ENCODE peak calls at places on chromosomes 1 and 21, in six cellular contexts. One of them, this sample, is unnamed.

GRCh38 chr21:37849703-37850102 is 66.6 kb downstream of the KCNJ6 start:
- DNase-seq in kidney: no peak
- DNase-seq in osteocyte: no peak
- DNase-seq in breast epithelium: no peak
- DNase-seq in pancreas: no peak
- DNase-seq in endothelial cell: no peak
- DNase-seq in this sample: no peak

GRCh38 chr1:169151338-169151837 is 44.9 kb downstream of the ATP1B1 start:
- DNase-seq in breast epithelium: no peak
- DNase-seq in endothelial cell: no peak
- DNase-seq in kidney: no peak
- DNase-seq in osteocyte: no peak
- DNase-seq in pancreas: no peak
- DNase-seq in this sample: no peak

GRCh38 chr1:55378582-55378981 is 163.4 kb upstream of the USP24 start:
- DNase-seq in osteocyte: no peak
- DNase-seq in breast epithelium: peak; percentile 65
- DNase-seq in kidney: no peak
- DNase-seq in endothelial cell: peak; percentile 59
- DNase-seq in pancreas: peak; percentile 39
- DNase-seq in this sample: no peak

GRCh38 chr1:157105988-157106812 is 6.6 kb upstream of the ETV3L start:
- DNase-seq in breast epithelium: no peak
- DNase-seq in endothelial cell: no peak
- DNase-seq in pancreas: peak; percentile 24
- DNase-seq in osteocyte: no peak
- DNase-seq in kidney: no peak
- DNase-seq in this sample: peak; percentile 36

GRCh38 chr1:212982430-212983152 is 32.2 kb downstream of the VASH2 start:
- DNase-seq in osteocyte: no peak
- DNase-seq in endothelial cell: no peak
- DNase-seq in breast epithelium: no peak
- DNase-seq in pancreas: no peak
- DNase-seq in kidney: no peak
- DNase-seq in this sample: no peak

GRCh38 chr1:155086182-155086741 is 7.6 kb downstream of the EFNA3 start:
- DNase-seq in osteocyte: peak; percentile 93
- DNase-seq in kidney: no peak
- DNase-seq in breast epithelium: peak; percentile 59
- DNase-seq in endothelial cell: peak; percentile 82
- DNase-seq in pancreas: no peak
- DNase-seq in this sample: peak; percentile 77

GRCh38 chr21:41681336-41681801 is 85.5 kb downstream of the RIPK4 start:
- DNase-seq in breast epithelium: peak; percentile 83
- DNase-seq in pancreas: peak; percentile 61
- DNase-seq in kidney: no peak
- DNase-seq in endothelial cell: no peak
- DNase-seq in osteocyte: no peak
- DNase-seq in this sample: no peak

GRCh38 chr1:234833118-234833517 is 223.1 kb upstream of the IRF2BP2 start:
- DNase-seq in kidney: no peak
- DNase-seq in pancreas: no peak
- DNase-seq in endothelial cell: no peak
- DNase-seq in osteocyte: no peak
- DNase-seq in breast epithelium: no peak
- DNase-seq in this sample: no peak

GRCh38 chr1:55622071-55622470 is 406.9 kb upstream of the USP24 start:
- DNase-seq in pancreas: no peak
- DNase-seq in osteocyte: no peak
- DNase-seq in breast epithelium: no peak
- DNase-seq in kidney: no peak
- DNase-seq in endothelial cell: no peak
- DNase-seq in this sample: no peak

GRCh38 chr1:208511242-208511860 is 267.2 kb upstream of the PLXNA2 start:
- DNase-seq in osteocyte: peak; percentile 13
- DNase-seq in endothelial cell: no peak
- DNase-seq in pancreas: no peak
- DNase-seq in breast epithelium: no peak
- DNase-seq in kidney: no peak
- DNase-seq in this sample: no peak

GRCh38 chr1:29679316-29679715 is 443.0 kb downstream of the PTPRU start:
- DNase-seq in kidney: no peak
- DNase-seq in breast epithelium: no peak
- DNase-seq in endothelial cell: no peak
- DNase-seq in pancreas: no peak
- DNase-seq in osteocyte: peak; percentile 59
- DNase-seq in this sample: no peak

GRCh38 chr1:160925652-160926241 is 28.9 kb downstream of the ITLN2 start:
- DNase-seq in osteocyte: no peak
- DNase-seq in kidney: no peak
- DNase-seq in pancreas: no peak
- DNase-seq in breast epithelium: no peak
- DNase-seq in endothelial cell: no peak
- DNase-seq in this sample: no peak

GRCh38 chr1:198756470-198756869 is 117.6 kb downstream of the PTPRC start:
- DNase-seq in osteocyte: no peak
- DNase-seq in breast epithelium: no peak
- DNase-seq in kidney: no peak
- DNase-seq in endothelial cell: no peak
- DNase-seq in pancreas: no peak
- DNase-seq in this sample: no peak
- TF ChIP-seq CTCF in osteocyte: peak; percentile 58
- TF ChIP-seq CTCF in breast epithelium: no peak
- TF ChIP-seq CTCF in kidney: peak; percentile 2
- TF ChIP-seq CTCF in endothelial cell: no peak
- TF ChIP-seq CTCF in pancreas: no peak
- TF ChIP-seq CTCF in this sample: peak; percentile 44

GRCh38 chr1:93732514-93732913 is 50.9 kb upstream of the BCAR3 start:
- DNase-seq in pancreas: no peak
- DNase-seq in kidney: no peak
- DNase-seq in breast epithelium: no peak
- DNase-seq in endothelial cell: no peak
- DNase-seq in osteocyte: no peak
- DNase-seq in this sample: peak; percentile 26
- TF ChIP-seq CTCF in pancreas: no peak
- TF ChIP-seq CTCF in kidney: no peak
- TF ChIP-seq CTCF in breast epithelium: no peak
- TF ChIP-seq CTCF in endothelial cell: no peak
- TF ChIP-seq CTCF in osteocyte: peak; percentile 18
- TF ChIP-seq CTCF in this sample: peak; percentile 42

GRCh38 chr1:197519741-197520334 is 251.8 kb downstream of the CRB1 start:
- DNase-seq in pancreas: no peak
- DNase-seq in endothelial cell: no peak
- DNase-seq in breast epithelium: no peak
- DNase-seq in osteocyte: no peak
- DNase-seq in kidney: no peak
- DNase-seq in this sample: peak; percentile 17
- TF ChIP-seq CTCF in pancreas: no peak
- TF ChIP-seq CTCF in endothelial cell: peak; percentile 57
- TF ChIP-seq CTCF in breast epithelium: peak; percentile 17
- TF ChIP-seq CTCF in osteocyte: peak; percentile 61
- TF ChIP-seq CTCF in kidney: peak; percentile 4
- TF ChIP-seq CTCF in this sample: peak; percentile 69

GRCh38 chr21:44908908-44909307 is 11.8 kb downstream of the ITGB2 start:
- DNase-seq in endothelial cell: no peak
- DNase-seq in kidney: no peak
- DNase-seq in pancreas: no peak
- DNase-seq in breast epithelium: no peak
- DNase-seq in osteocyte: no peak
- DNase-seq in this sample: no peak

GRCh38 chr21:44909719-44910118 is 11.0 kb downstream of the ITGB2 start:
- DNase-seq in pancreas: no peak
- DNase-seq in kidney: no peak
- DNase-seq in breast epithelium: no peak
- DNase-seq in endothelial cell: no peak
- DNase-seq in osteocyte: no peak
- DNase-seq in this sample: no peak

GRCh38 chr21:44907225-44907965 is 13.3 kb downstream of the ITGB2 start:
- DNase-seq in pancreas: no peak
- DNase-seq in kidney: no peak
- DNase-seq in endothelial cell: no peak
- DNase-seq in osteocyte: no peak
- DNase-seq in breast epithelium: no peak
- DNase-seq in this sample: peak; percentile 62

GRCh38 chr21:44908496-44908895 is 12.2 kb downstream of the ITGB2 start:
- DNase-seq in breast epithelium: no peak
- DNase-seq in osteocyte: no peak
- DNase-seq in endothelial cell: no peak
- DNase-seq in pancreas: no peak
- DNase-seq in kidney: no peak
- DNase-seq in this sample: no peak

GRCh38 chr21:44907966-44908364 is 12.7 kb downstream of the ITGB2 start:
- DNase-seq in endothelial cell: no peak
- DNase-seq in osteocyte: no peak
- DNase-seq in kidney: no peak
- DNase-seq in pancreas: no peak
- DNase-seq in breast epithelium: no peak
- DNase-seq in this sample: no peak
- TF ChIP-seq CTCF in endothelial cell: no peak
- TF ChIP-seq CTCF in osteocyte: no peak
- TF ChIP-seq CTCF in kidney: no peak
- TF ChIP-seq CTCF in pancreas: no peak
- TF ChIP-seq CTCF in breast epithelium: no peak
- TF ChIP-seq CTCF in this sample: no peak

GRCh38 chr1:100832676-100833469 is 61.8 kb downstream of the EXTL2 start:
- DNase-seq in breast epithelium: no peak
- DNase-seq in endothelial cell: no peak
- DNase-seq in pancreas: no peak
- DNase-seq in kidney: no peak
- DNase-seq in osteocyte: no peak
- DNase-seq in this sample: no peak
- TF ChIP-seq CTCF in breast epithelium: no peak
- TF ChIP-seq CTCF in endothelial cell: no peak
- TF ChIP-seq CTCF in pancreas: no peak
- TF ChIP-seq CTCF in kidney: no peak
- TF ChIP-seq CTCF in osteocyte: no peak
- TF ChIP-seq CTCF in this sample: no peak

GRCh38 chr1:60088620-60089155 is 15.1 kb upstream of the C1orf87 start:
- DNase-seq in pancreas: no peak
- DNase-seq in endothelial cell: no peak
- DNase-seq in breast epithelium: no peak
- DNase-seq in osteocyte: no peak
- DNase-seq in kidney: no peak
- DNase-seq in this sample: no peak
- TF ChIP-seq CTCF in pancreas: no peak
- TF ChIP-seq CTCF in endothelial cell: peak; percentile 35
- TF ChIP-seq CTCF in breast epithelium: no peak
- TF ChIP-seq CTCF in osteocyte: peak; percentile 60
- TF ChIP-seq CTCF in kidney: peak; percentile 7
- TF ChIP-seq CTCF in this sample: no peak

DNA sequence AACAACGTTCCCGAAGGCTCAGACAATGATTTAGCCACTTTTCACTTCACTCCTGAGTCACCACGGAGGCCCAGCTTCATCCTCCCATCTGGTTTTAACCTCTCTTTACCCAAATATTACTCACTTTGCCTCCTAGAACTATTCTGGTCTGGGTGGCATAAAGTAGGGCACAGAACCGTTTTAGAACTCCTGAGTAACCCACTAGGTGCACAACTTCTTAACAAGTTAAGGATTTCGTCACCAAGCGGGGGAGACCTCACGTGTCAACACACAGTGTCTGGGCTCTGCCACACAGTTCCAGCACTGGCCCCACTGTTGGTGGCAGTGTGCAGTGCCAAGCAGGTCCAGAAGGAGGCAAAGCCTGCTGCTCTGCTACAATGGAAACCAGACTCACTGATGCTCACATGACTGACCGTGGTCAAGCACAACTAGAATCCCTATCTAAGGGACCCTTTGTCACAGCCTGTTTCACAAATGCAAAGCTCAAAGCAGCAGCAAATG is 121.7 kb downstream of the SIPA1L2 start:
- DNase-seq in kidney: no peak
- DNase-seq in breast epithelium: no peak
- DNase-seq in pancreas: no peak
- DNase-seq in osteocyte: no peak
- DNase-seq in endothelial cell: no peak
- DNase-seq in this sample: no peak
- TF ChIP-seq CTCF in kidney: no peak
- TF ChIP-seq CTCF in breast epithelium: no peak
- TF ChIP-seq CTCF in pancreas: no peak
- TF ChIP-seq CTCF in osteocyte: no peak
- TF ChIP-seq CTCF in endothelial cell: no peak
- TF ChIP-seq CTCF in this sample: no peak